ENCODE peak calls at places on chromosomes 2 and 18, in six cellular contexts. O is tibial nerve, V is mucosa of descending colon, X is Daoy, R is spleen, J is Kasumi-1. Z is an unnamed sample.
A peak's percentile ranks its signal among the peaks of the same experiment; 100 is the strongest.

GRCh38 chr2:233448220-233448559 is 93.9 kb downstream of the DGKD start:
- DNase-seq in O (no peak), X (no peak), R (peak; percentile 41), J (peak; percentile 1), V (no peak), Z (no peak)

GRCh38 chr2:232892221-232892620 is 22.2 kb downstream of the SNORC start:
- DNase-seq in O (no peak), V (no peak), X (no peak), R (no peak), J (no peak), Z (no peak)

GRCh38 chr18:45590060-45590537 is 25.2 kb upstream of the SLC14A2 start:
- DNase-seq in R (no peak), O (no peak), X (peak; percentile 13), V (no peak), J (no peak), Z (no peak)

GRCh38 chr2:80461505-80462197 is 157.1 kb upstream of the LRRTM1 start:
- DNase-seq in V (no peak), X (no peak), J (no peak), R (no peak), O (no peak), Z (no peak)

GRCh38 chr18:64991102-64991501 is 759.7 kb upstream of the CDH7 start:
- DNase-seq in R (no peak), V (no peak), J (no peak), X (no peak), O (no peak), Z (no peak)

GRCh38 chr2:78780864-78781583 is 244.5 kb upstream of the REG3G start:
- DNase-seq in J (no peak), O (no peak), R (no peak), V (no peak), X (no peak), Z (no peak)

GRCh38 chr2:200025717-200026116 is 70.3 kb downstream of the MAIP1 start:
- DNase-seq in R (no peak), O (no peak), J (no peak), V (no peak), X (no peak), Z (no peak)

GRCh38 chr18:6835345-6835744 is 105.8 kb downstream of the ARHGAP28 start:
- DNase-seq in J (no peak), X (no peak), R (no peak), V (no peak), O (no peak), Z (no peak)

GRCh38 chr2:38405917-38406596 is 29.0 kb upstream of the ATL2 start:
- DNase-seq in V (no peak), R (no peak), X (no peak), O (no peak), J (no peak), Z (no peak)

GRCh38 chr2:240503848-240504247 is 53.9 kb downstream of the ANKMY1 start:
- DNase-seq in R (peak; percentile 30), O (no peak), X (no peak), V (no peak), J (no peak), Z (no peak)

GRCh38 chr2:161414385-161415040 is 1.6 kb upstream of the TBR1 start:
- DNase-seq in V (peak; percentile 27), O (no peak), R (peak; percentile 76), J (peak; percentile 57), X (peak; percentile 57), Z (no peak)

GRCh38 chr2:118177932-118178331 is 89.7 kb downstream of the INSIG2 start:
- DNase-seq in O (no peak), X (no peak), J (no peak), R (no peak), V (no peak), Z (no peak)

GRCh38 chr2:191222507-191222906 is 22.7 kb upstream of the MYO1B start:
- DNase-seq in J (no peak), R (no peak), V (no peak), O (no peak), X (no peak), Z (peak; percentile 77)

GRCh38 chr2:157061799-157062198 is 195.7 kb upstream of the GALNT5 start:
- DNase-seq in O (no peak), R (no peak), J (no peak), V (no peak), X (no peak), Z (no peak)

GRCh38 chr2:229665158-229665557 is 49.2 kb downstream of the DNER start:
- DNase-seq in X (no peak), V (no peak), R (no peak), O (no peak), J (no peak), Z (no peak)

GRCh38 chr2:111975819-111976218 is 77.4 kb downstream of the MERTK start:
- DNase-seq in R (no peak), O (no peak), J (no peak), V (no peak), X (no peak), Z (no peak)

GRCh38 chr2:161409308-161409707 is 6.8 kb upstream of the TBR1 start:
- DNase-seq in V (no peak), J (no peak), O (no peak), R (no peak), X (no peak), Z (no peak)

GRCh38 chr18:5975111-5975622 is 79.8 kb upstream of the TMEM200C start:
- DNase-seq in O (no peak), J (peak; percentile 1), X (peak; percentile 39), V (no peak), R (no peak), Z (peak; percentile 66)

GRCh38 chr2:114729025-114729424 is 286.6 kb downstream of the DPP10 start:
- DNase-seq in O (no peak), J (peak; percentile 46), V (no peak), R (no peak), X (no peak), Z (no peak)

GRCh38 chr2:46364797-46365457 is 67.7 kb downstream of the EPAS1 start:
- DNase-seq in V (peak; percentile 78), J (peak; percentile 80), O (no peak), R (no peak), X (peak; percentile 50), Z (peak; percentile 50)

GRCh38 chr18:36314098-36314497 is 16.6 kb downstream of the FHOD3 start:
- DNase-seq in X (no peak), R (no peak), V (no peak), O (no peak), J (no peak), Z (peak; percentile 32)

GRCh38 chr2:46956981-46957531 is 41.5 kb upstream of the MCFD2 start:
- DNase-seq in O (no peak), R (no peak), J (no peak), V (no peak), X (no peak), Z (no peak)

GRCh38 chr18:25349131-25349925 is 2.6 kb downstream of the ZNF521 start:
- DNase-seq in J (no peak), O (no peak), V (peak; percentile 7), R (peak; percentile 81), X (peak; percentile 59), Z (peak; percentile 48)

GRCh38 chr18:72652990-72653593 is 109.0 kb upstream of the CBLN2 start:
- DNase-seq in J (peak; percentile 27), R (no peak), O (no peak), X (peak; percentile 53), V (peak; percentile 73), Z (no peak)

GRCh38 chr2:109376115-109376514 is 237.7 kb downstream of the SEPTIN10 start:
- DNase-seq in O (no peak), X (peak; percentile 34), J (no peak), R (peak; percentile 25), V (peak; percentile 44), Z (no peak)

GRCh38 chr2:191476901-191477300 is 201.0 kb upstream of the NABP1 start:
- DNase-seq in O (no peak), X (no peak), R (no peak), J (no peak), V (no peak), Z (no peak)

GRCh38 chr2:40458271-40458794 is 6.4 kb upstream of the SLC8A1 start:
- DNase-seq in R (no peak), X (no peak), J (no peak), V (no peak), O (no peak), Z (no peak)

GRCh38 chr2:36655456-36655855 is 41.1 kb upstream of the VIT start:
- DNase-seq in X (peak; percentile 35), R (no peak), O (no peak), V (no peak), J (no peak), Z (peak; percentile 77)